ENCODE peak calls at places on chromosomes 4 and X, in four cellular contexts. One of them, this sample, is unnamed.

GRCh38 chr4:152083348-152083747 is 322.5 kb upstream of the GATB start:
- DNase-seq in fibroblast of lung: no peak
- DNase-seq in HT1080: no peak
- DNase-seq in amniotic stem cell: no peak
- DNase-seq in this sample: no peak

GRCh38 chrX:5648941-5649568 is 579.6 kb downstream of the NLGN4X start:
- DNase-seq in HT1080: no peak
- DNase-seq in fibroblast of lung: no peak
- DNase-seq in amniotic stem cell: no peak
- DNase-seq in this sample: no peak

GRCh38 chr4:107665001-107665400 is 55.0 kb downstream of the PAPSS1 start:
- DNase-seq in HT1080: no peak
- DNase-seq in fibroblast of lung: peak; percentile 68
- DNase-seq in amniotic stem cell: no peak
- DNase-seq in this sample: peak; percentile 15

GRCh38 chr4:139969635-139970266 is 184.2 kb downstream of the MAML3 start:
- DNase-seq in HT1080: no peak
- DNase-seq in amniotic stem cell: no peak
- DNase-seq in fibroblast of lung: no peak
- DNase-seq in this sample: no peak

GRCh38 chr4:172982151-172982590 is 186.4 kb upstream of the GALNT7 start:
- DNase-seq in HT1080: peak; percentile 97
- DNase-seq in amniotic stem cell: peak; percentile 24
- DNase-seq in fibroblast of lung: peak; percentile 83
- DNase-seq in this sample: peak; percentile 94

GRCh38 chr4:149293233-149293632 is 522.4 kb downstream of the IQCM start:
- DNase-seq in amniotic stem cell: no peak
- DNase-seq in HT1080: no peak
- DNase-seq in fibroblast of lung: peak; percentile 27
- DNase-seq in this sample: no peak

GRCh38 chr4:62457356-62457755 is 1257.2 kb downstream of the ADGRL3 start:
- DNase-seq in amniotic stem cell: no peak
- DNase-seq in HT1080: peak; percentile 85
- DNase-seq in fibroblast of lung: peak; percentile 2
- DNase-seq in this sample: no peak

GRCh38 chrX:34382416-34382815 is 250.3 kb upstream of the FAM47A start:
- DNase-seq in fibroblast of lung: peak; percentile 24
- DNase-seq in amniotic stem cell: no peak
- DNase-seq in HT1080: peak; percentile 56
- DNase-seq in this sample: peak; percentile 78

GRCh38 chr4:158578476-158578875 is 56.8 kb downstream of the RXFP1 start:
- DNase-seq in amniotic stem cell: no peak
- DNase-seq in fibroblast of lung: peak; percentile 30
- DNase-seq in HT1080: peak; percentile 26
- DNase-seq in this sample: no peak

GRCh38 chr4:88054909-88055308 is 47.5 kb downstream of the PKD2 start:
- DNase-seq in fibroblast of lung: peak; percentile 40
- DNase-seq in amniotic stem cell: peak; percentile 12
- DNase-seq in HT1080: peak; percentile 61
- DNase-seq in this sample: peak; percentile 49

GRCh38 chr4:82866706-82867385 is 24.1 kb downstream of the SEC31A start:
- DNase-seq in HT1080: no peak
- DNase-seq in fibroblast of lung: peak; percentile 23
- DNase-seq in amniotic stem cell: no peak
- DNase-seq in this sample: no peak

GRCh38 chrX:16882188-16882587 is 12.0 kb upstream of the RBBP7 start:
- DNase-seq in amniotic stem cell: no peak
- DNase-seq in fibroblast of lung: peak; percentile 33
- DNase-seq in HT1080: peak; percentile 1
- DNase-seq in this sample: no peak

GRCh38 chr4:152735302-152735917 is 44.1 kb downstream of the TIGD4 start:
- DNase-seq in HT1080: peak; percentile 38
- DNase-seq in amniotic stem cell: no peak
- DNase-seq in fibroblast of lung: peak; percentile 14
- DNase-seq in this sample: no peak

GRCh38 chr4:153322791-153323190 is 21.7 kb upstream of the MND1 start:
- DNase-seq in fibroblast of lung: peak; percentile 56
- DNase-seq in amniotic stem cell: no peak
- DNase-seq in HT1080: no peak
- DNase-seq in this sample: no peak

GRCh38 chr4:8176547-8177399 is 18.2 kb upstream of the ABLIM2 start:
- DNase-seq in HT1080: peak; percentile 46
- DNase-seq in fibroblast of lung: peak; percentile 38
- DNase-seq in amniotic stem cell: no peak
- DNase-seq in this sample: peak; percentile 29

GRCh38 chr4:137739391-137739790 is 207.1 kb upstream of the PCDH18 start:
- DNase-seq in HT1080: no peak
- DNase-seq in fibroblast of lung: no peak
- DNase-seq in amniotic stem cell: no peak
- DNase-seq in this sample: no peak

GRCh38 chr4:182089326-182089725 is 153.9 kb upstream of the TENM3 start:
- DNase-seq in fibroblast of lung: no peak
- DNase-seq in amniotic stem cell: no peak
- DNase-seq in HT1080: no peak
- DNase-seq in this sample: no peak

GRCh38 chr4:141425124-141425523 is 204.4 kb downstream of the ZNF330 start:
- DNase-seq in amniotic stem cell: peak; percentile 14
- DNase-seq in fibroblast of lung: peak; percentile 87
- DNase-seq in HT1080: peak; percentile 65
- DNase-seq in this sample: no peak

GRCh38 chrX:154368630-154369452 is 5.6 kb downstream of the FLNA start:
- DNase-seq in HT1080: peak; percentile 97
- DNase-seq in fibroblast of lung: peak; percentile 89
- DNase-seq in amniotic stem cell: peak; percentile 68
- DNase-seq in this sample: peak; percentile 80

GRCh38 chr4:102037566-102037965 is 247.0 kb downstream of the BANK1 start:
- DNase-seq in HT1080: no peak
- DNase-seq in fibroblast of lung: no peak
- DNase-seq in amniotic stem cell: no peak
- DNase-seq in this sample: no peak

GRCh38 chr4:19021617-19022016 is 1000.1 kb upstream of the LCORL start:
- DNase-seq in fibroblast of lung: no peak
- DNase-seq in amniotic stem cell: no peak
- DNase-seq in HT1080: no peak
- DNase-seq in this sample: no peak

GRCh38 chr4:7421356-7422097 is 13.2 kb downstream of the PSAPL1 start:
- DNase-seq in fibroblast of lung: no peak
- DNase-seq in HT1080: no peak
- DNase-seq in amniotic stem cell: no peak
- DNase-seq in this sample: no peak